ENCODE peak calls at places on chromosomes 5 and 9, in six cellular contexts. One of them, this sample, is unnamed.

GRCh38 chr5:92460505-92460904 is 1077.4 kb upstream of the ARRDC3 start:
- DNase-seq in osteocyte: no peak
- DNase-seq in coronary artery: no peak
- DNase-seq in activated T-helper 1 cell treated with anti-CD3 and anti-CD28 coated beads, Interleukin-2, amount 50 U/mL, for 16 hours: no peak
- DNase-seq in GM18507: no peak
- DNase-seq in NCI-H1092: no peak
- DNase-seq in this sample: no peak

GRCh38 chr5:33631786-33632185 is 191.0 kb downstream of the TARS1 start:
- DNase-seq in osteocyte: no peak
- DNase-seq in coronary artery: no peak
- DNase-seq in activated T-helper 1 cell treated with anti-CD3 and anti-CD28 coated beads, Interleukin-2, amount 50 U/mL, for 16 hours: no peak
- DNase-seq in GM18507: peak
- DNase-seq in NCI-H1092: no peak
- DNase-seq in this sample: no peak

GRCh38 chr5:80959768-80960442 is at the start of gene RASGRF2:
- DNase-seq in osteocyte: no peak
- DNase-seq in coronary artery: no peak
- DNase-seq in activated T-helper 1 cell treated with anti-CD3 and anti-CD28 coated beads, Interleukin-2, amount 50 U/mL, for 16 hours: peak
- DNase-seq in GM18507: no peak
- DNase-seq in NCI-H1092: no peak
- DNase-seq in this sample: no peak

GRCh38 chr5:84088996-84089395 is 295.7 kb downstream of the EDIL3 start:
- DNase-seq in osteocyte: no peak
- DNase-seq in coronary artery: no peak
- DNase-seq in activated T-helper 1 cell treated with anti-CD3 and anti-CD28 coated beads, Interleukin-2, amount 50 U/mL, for 16 hours: no peak
- DNase-seq in GM18507: no peak
- DNase-seq in NCI-H1092: no peak
- DNase-seq in this sample: no peak

GRCh38 chr5:178107889-178108288 is 5.4 kb upstream of the N4BP3 start:
- DNase-seq in osteocyte: no peak
- DNase-seq in coronary artery: no peak
- DNase-seq in activated T-helper 1 cell treated with anti-CD3 and anti-CD28 coated beads, Interleukin-2, amount 50 U/mL, for 16 hours: no peak
- DNase-seq in GM18507: no peak
- DNase-seq in NCI-H1092: no peak
- DNase-seq in this sample: no peak

GRCh38 chr9:136107155-136107952 is 11.3 kb downstream of the TMEM250 start:
- DNase-seq in osteocyte: no peak
- DNase-seq in coronary artery: no peak
- DNase-seq in activated T-helper 1 cell treated with anti-CD3 and anti-CD28 coated beads, Interleukin-2, amount 50 U/mL, for 16 hours: no peak
- DNase-seq in GM18507: no peak
- DNase-seq in NCI-H1092: no peak
- DNase-seq in this sample: no peak

GRCh38 chr9:100108572-100108971 is 9.5 kb downstream of the INVS start:
- DNase-seq in osteocyte: no peak
- DNase-seq in coronary artery: no peak
- DNase-seq in activated T-helper 1 cell treated with anti-CD3 and anti-CD28 coated beads, Interleukin-2, amount 50 U/mL, for 16 hours: no peak
- DNase-seq in GM18507: no peak
- DNase-seq in NCI-H1092: no peak
- DNase-seq in this sample: no peak

GRCh38 chr5:148922606-148923005 is 96.2 kb downstream of the ADRB2 start:
- DNase-seq in osteocyte: no peak
- DNase-seq in coronary artery: no peak
- DNase-seq in activated T-helper 1 cell treated with anti-CD3 and anti-CD28 coated beads, Interleukin-2, amount 50 U/mL, for 16 hours: no peak
- DNase-seq in GM18507: no peak
- DNase-seq in NCI-H1092: no peak
- DNase-seq in this sample: no peak

GRCh38 chr9:1207681-1208080 is 157.5 kb downstream of the DMRT2 start:
- DNase-seq in osteocyte: no peak
- DNase-seq in coronary artery: no peak
- DNase-seq in activated T-helper 1 cell treated with anti-CD3 and anti-CD28 coated beads, Interleukin-2, amount 50 U/mL, for 16 hours: no peak
- DNase-seq in GM18507: no peak
- DNase-seq in NCI-H1092: no peak
- DNase-seq in this sample: no peak

GRCh38 chr9:98846879-98847278 is 39.4 kb downstream of the GALNT12 start:
- DNase-seq in osteocyte: no peak
- DNase-seq in coronary artery: no peak
- DNase-seq in activated T-helper 1 cell treated with anti-CD3 and anti-CD28 coated beads, Interleukin-2, amount 50 U/mL, for 16 hours: no peak
- DNase-seq in GM18507: no peak
- DNase-seq in NCI-H1092: no peak
- DNase-seq in this sample: no peak

GRCh38 chr5:109329296-109330252 is 80.2 kb downstream of the PJA2 start:
- DNase-seq in osteocyte: no peak
- DNase-seq in coronary artery: no peak
- DNase-seq in activated T-helper 1 cell treated with anti-CD3 and anti-CD28 coated beads, Interleukin-2, amount 50 U/mL, for 16 hours: no peak
- DNase-seq in GM18507: no peak
- DNase-seq in NCI-H1092: no peak
- DNase-seq in this sample: no peak

GRCh38 chr5:91521313-91521712 is 138.2 kb upstream of the ARRDC3 start:
- DNase-seq in osteocyte: no peak
- DNase-seq in coronary artery: no peak
- DNase-seq in activated T-helper 1 cell treated with anti-CD3 and anti-CD28 coated beads, Interleukin-2, amount 50 U/mL, for 16 hours: no peak
- DNase-seq in GM18507: no peak
- DNase-seq in NCI-H1092: no peak
- DNase-seq in this sample: no peak

GRCh38 chr9:12403721-12404120 is 289.5 kb upstream of the TYRP1 start:
- DNase-seq in osteocyte: no peak
- DNase-seq in coronary artery: no peak
- DNase-seq in activated T-helper 1 cell treated with anti-CD3 and anti-CD28 coated beads, Interleukin-2, amount 50 U/mL, for 16 hours: no peak
- DNase-seq in GM18507: no peak
- DNase-seq in NCI-H1092: no peak
- DNase-seq in this sample: no peak

GRCh38 chr5:16350816-16351215 is 114.8 kb downstream of the ZNF622 start:
- DNase-seq in osteocyte: no peak
- DNase-seq in coronary artery: no peak
- DNase-seq in activated T-helper 1 cell treated with anti-CD3 and anti-CD28 coated beads, Interleukin-2, amount 50 U/mL, for 16 hours: no peak
- DNase-seq in GM18507: no peak
- DNase-seq in NCI-H1092: no peak
- DNase-seq in this sample: no peak

GRCh38 chr9:116859763-116860162 is 172.7 kb downstream of the TRIM32 start:
- DNase-seq in osteocyte: no peak
- DNase-seq in coronary artery: no peak
- DNase-seq in activated T-helper 1 cell treated with anti-CD3 and anti-CD28 coated beads, Interleukin-2, amount 50 U/mL, for 16 hours: no peak
- DNase-seq in GM18507: no peak
- DNase-seq in NCI-H1092: no peak
- DNase-seq in this sample: no peak

GRCh38 chr5:89005990-89006389 is 123.0 kb upstream of the MEF2C start:
- DNase-seq in osteocyte: no peak
- DNase-seq in coronary artery: no peak
- DNase-seq in activated T-helper 1 cell treated with anti-CD3 and anti-CD28 coated beads, Interleukin-2, amount 50 U/mL, for 16 hours: no peak
- DNase-seq in GM18507: no peak
- DNase-seq in NCI-H1092: no peak
- DNase-seq in this sample: no peak

GRCh38 chr5:158837908-158838307 is 261.8 kb downstream of the EBF1 start:
- DNase-seq in osteocyte: no peak
- DNase-seq in coronary artery: no peak
- DNase-seq in activated T-helper 1 cell treated with anti-CD3 and anti-CD28 coated beads, Interleukin-2, amount 50 U/mL, for 16 hours: no peak
- DNase-seq in GM18507: no peak
- DNase-seq in NCI-H1092: no peak
- DNase-seq in this sample: no peak

GRCh38 chr5:17021363-17021932 is 85.4 kb upstream of the MYO10 start:
- DNase-seq in osteocyte: no peak
- DNase-seq in coronary artery: no peak
- DNase-seq in activated T-helper 1 cell treated with anti-CD3 and anti-CD28 coated beads, Interleukin-2, amount 50 U/mL, for 16 hours: no peak
- DNase-seq in GM18507: no peak
- DNase-seq in NCI-H1092: no peak
- DNase-seq in this sample: no peak

GRCh38 chr5:100902406-100903035 is 561 bp downstream of the ST8SIA4 start:
- DNase-seq in osteocyte: no peak
- DNase-seq in coronary artery: no peak
- DNase-seq in activated T-helper 1 cell treated with anti-CD3 and anti-CD28 coated beads, Interleukin-2, amount 50 U/mL, for 16 hours: no peak
- DNase-seq in GM18507: no peak
- DNase-seq in NCI-H1092: no peak
- DNase-seq in this sample: no peak

GRCh38 chr9:530681-531080 is 310.8 kb upstream of the DMRT1 start:
- DNase-seq in osteocyte: no peak
- DNase-seq in coronary artery: no peak
- DNase-seq in activated T-helper 1 cell treated with anti-CD3 and anti-CD28 coated beads, Interleukin-2, amount 50 U/mL, for 16 hours: no peak
- DNase-seq in GM18507: no peak
- DNase-seq in NCI-H1092: no peak
- DNase-seq in this sample: peak

GRCh38 chr9:137694962-137695875 is 76.4 kb downstream of the EHMT1 start:
- DNase-seq in osteocyte: no peak
- DNase-seq in coronary artery: no peak
- DNase-seq in activated T-helper 1 cell treated with anti-CD3 and anti-CD28 coated beads, Interleukin-2, amount 50 U/mL, for 16 hours: no peak
- DNase-seq in GM18507: no peak
- DNase-seq in NCI-H1092: no peak
- DNase-seq in this sample: no peak

GRCh38 chr9:116316231-116316630 is 162.6 kb downstream of the PAPPA start:
- DNase-seq in osteocyte: no peak
- DNase-seq in coronary artery: no peak
- DNase-seq in activated T-helper 1 cell treated with anti-CD3 and anti-CD28 coated beads, Interleukin-2, amount 50 U/mL, for 16 hours: no peak
- DNase-seq in GM18507: no peak
- DNase-seq in NCI-H1092: no peak
- DNase-seq in this sample: no peak

GRCh38 chr9:70488793-70489105 is 74.3 kb upstream of the KLF9 start:
- DNase-seq in osteocyte: no peak
- DNase-seq in coronary artery: no peak
- DNase-seq in activated T-helper 1 cell treated with anti-CD3 and anti-CD28 coated beads, Interleukin-2, amount 50 U/mL, for 16 hours: no peak
- DNase-seq in GM18507: no peak
- DNase-seq in NCI-H1092: no peak
- DNase-seq in this sample: no peak

GRCh38 chr5:172223901-172224873 is 30.2 kb downstream of the EFCAB9 start:
- DNase-seq in osteocyte: no peak
- DNase-seq in coronary artery: no peak
- DNase-seq in activated T-helper 1 cell treated with anti-CD3 and anti-CD28 coated beads, Interleukin-2, amount 50 U/mL, for 16 hours: peak
- DNase-seq in GM18507: peak
- DNase-seq in NCI-H1092: no peak
- DNase-seq in this sample: no peak

GRCh38 chr5:180799902-180800801 is 2.5 kb downstream of the MGAT1 start:
- DNase-seq in osteocyte: no peak
- DNase-seq in coronary artery: no peak
- DNase-seq in activated T-helper 1 cell treated with anti-CD3 and anti-CD28 coated beads, Interleukin-2, amount 50 U/mL, for 16 hours: no peak
- DNase-seq in GM18507: no peak
- DNase-seq in NCI-H1092: no peak
- DNase-seq in this sample: no peak

GRCh38 chr5:176784218-176785165 is 25.9 kb upstream of the UNC5A start:
- DNase-seq in osteocyte: no peak
- DNase-seq in coronary artery: no peak
- DNase-seq in activated T-helper 1 cell treated with anti-CD3 and anti-CD28 coated beads, Interleukin-2, amount 50 U/mL, for 16 hours: no peak
- DNase-seq in GM18507: no peak
- DNase-seq in NCI-H1092: no peak
- DNase-seq in this sample: peak

GRCh38 chr5:113336975-113337374 is 97.8 kb downstream of the TSSK1B start:
- DNase-seq in osteocyte: no peak
- DNase-seq in coronary artery: no peak
- DNase-seq in activated T-helper 1 cell treated with anti-CD3 and anti-CD28 coated beads, Interleukin-2, amount 50 U/mL, for 16 hours: no peak
- DNase-seq in GM18507: no peak
- DNase-seq in NCI-H1092: peak
- DNase-seq in this sample: peak

GRCh38 chr5:110851357-110851756 is 112.5 kb downstream of the SLC25A46 start:
- DNase-seq in osteocyte: no peak
- DNase-seq in coronary artery: no peak
- DNase-seq in activated T-helper 1 cell treated with anti-CD3 and anti-CD28 coated beads, Interleukin-2, amount 50 U/mL, for 16 hours: no peak
- DNase-seq in GM18507: no peak
- DNase-seq in NCI-H1092: no peak
- DNase-seq in this sample: no peak

GRCh38 chr5:83919071-83920041 is 198.7 kb upstream of the HAPLN1 start:
- DNase-seq in osteocyte: no peak
- DNase-seq in coronary artery: no peak
- DNase-seq in activated T-helper 1 cell treated with anti-CD3 and anti-CD28 coated beads, Interleukin-2, amount 50 U/mL, for 16 hours: no peak
- DNase-seq in GM18507: no peak
- DNase-seq in NCI-H1092: no peak
- DNase-seq in this sample: no peak

GRCh38 chr5:122500245-122501086 is 188.4 kb downstream of the SNCAIP start:
- DNase-seq in osteocyte: no peak
- DNase-seq in coronary artery: no peak
- DNase-seq in activated T-helper 1 cell treated with anti-CD3 and anti-CD28 coated beads, Interleukin-2, amount 50 U/mL, for 16 hours: no peak
- DNase-seq in GM18507: no peak
- DNase-seq in NCI-H1092: no peak
- DNase-seq in this sample: no peak

GRCh38 chr9:133943781-133944745 is 48.1 kb downstream of the VAV2 start:
- DNase-seq in osteocyte: no peak
- DNase-seq in coronary artery: no peak
- DNase-seq in activated T-helper 1 cell treated with anti-CD3 and anti-CD28 coated beads, Interleukin-2, amount 50 U/mL, for 16 hours: no peak
- DNase-seq in GM18507: no peak
- DNase-seq in NCI-H1092: no peak
- DNase-seq in this sample: no peak

GRCh38 chr5:92309336-92309991 is 926.3 kb upstream of the ARRDC3 start:
- DNase-seq in osteocyte: no peak
- DNase-seq in coronary artery: no peak
- DNase-seq in activated T-helper 1 cell treated with anti-CD3 and anti-CD28 coated beads, Interleukin-2, amount 50 U/mL, for 16 hours: no peak
- DNase-seq in GM18507: no peak
- DNase-seq in NCI-H1092: peak
- DNase-seq in this sample: peak

GRCh38 chr9:137160054-137160425 is 9.8 kb downstream of the LRRC26 start:
- DNase-seq in osteocyte: no peak
- DNase-seq in coronary artery: no peak
- DNase-seq in activated T-helper 1 cell treated with anti-CD3 and anti-CD28 coated beads, Interleukin-2, amount 50 U/mL, for 16 hours: no peak
- DNase-seq in GM18507: no peak
- DNase-seq in NCI-H1092: no peak
- DNase-seq in this sample: no peak

GRCh38 chr9:8262625-8263622 is 463.3 kb upstream of the DMAC1 start:
- DNase-seq in osteocyte: no peak
- DNase-seq in coronary artery: no peak
- DNase-seq in activated T-helper 1 cell treated with anti-CD3 and anti-CD28 coated beads, Interleukin-2, amount 50 U/mL, for 16 hours: no peak
- DNase-seq in GM18507: no peak
- DNase-seq in NCI-H1092: no peak
- DNase-seq in this sample: no peak

GRCh38 chr9:113143432-113144227 is 7.2 kb upstream of the SLC31A2 start:
- DNase-seq in osteocyte: no peak
- DNase-seq in coronary artery: no peak
- DNase-seq in activated T-helper 1 cell treated with anti-CD3 and anti-CD28 coated beads, Interleukin-2, amount 50 U/mL, for 16 hours: no peak
- DNase-seq in GM18507: no peak
- DNase-seq in NCI-H1092: no peak
- DNase-seq in this sample: no peak

GRCh38 chr9:72315510-72316287 is 49.3 kb downstream of the ZFAND5 start:
- DNase-seq in osteocyte: no peak
- DNase-seq in coronary artery: peak
- DNase-seq in activated T-helper 1 cell treated with anti-CD3 and anti-CD28 coated beads, Interleukin-2, amount 50 U/mL, for 16 hours: no peak
- DNase-seq in GM18507: no peak
- DNase-seq in NCI-H1092: peak
- DNase-seq in this sample: no peak

GRCh38 chr9:120393386-120394057 is 186.4 kb downstream of the CDK5RAP2 start:
- DNase-seq in osteocyte: no peak
- DNase-seq in coronary artery: no peak
- DNase-seq in activated T-helper 1 cell treated with anti-CD3 and anti-CD28 coated beads, Interleukin-2, amount 50 U/mL, for 16 hours: no peak
- DNase-seq in GM18507: no peak
- DNase-seq in NCI-H1092: no peak
- DNase-seq in this sample: no peak

This sample was measured in NCI-H1694.